ENCODE peak calls at places on chromosomes 6 and 20, in seven cellular contexts. T is NT2/D1; F is endothelial cell of umbilical vein; Y is gastrocnemius medialis; R is neural progenitor cell; D is OCI-LY7; W is CD8-positive, alpha-beta memory T cell. U is an unnamed sample.
A peak's percentile ranks its signal among the peaks of the same experiment; 100 is the strongest.

GRCh38 chr6:40350193-40350941 is 236.8 kb downstream of the LRFN2 start:
- DNase-seq in W (no peak), R (no peak), Y (no peak), F (no peak), T (no peak), D (no peak), U (no peak)

GRCh38 chr6:1614448-1614766 is 4.7 kb downstream of the FOXC1 start:
- DNase-seq in Y (no peak), F (no peak), R (peak; percentile 55), W (no peak), D (no peak), T (no peak), U (no peak)

GRCh38 chr6:104630955-104631354 is 228.8 kb downstream of the HACE1 start:
- DNase-seq in R (no peak), W (no peak), Y (no peak), D (peak; percentile 74), T (no peak), F (no peak), U (no peak)

GRCh38 chr6:5314191-5314865 is 53.0 kb downstream of the FARS2 start:
- DNase-seq in F (no peak), R (no peak), W (no peak), D (no peak), T (no peak), Y (no peak), U (no peak)

GRCh38 chr6:139017227-139017626 is 11.3 kb upstream of the ABRACL start:
- DNase-seq in R (peak; percentile 8), W (no peak), D (no peak), T (no peak), F (no peak), Y (no peak), U (peak; percentile 22)

GRCh38 chr6:36947570-36948351 is 6.8 kb upstream of the PI16 start:
- DNase-seq in W (peak; percentile 25), R (peak; percentile 51), F (no peak), Y (no peak), D (no peak), T (no peak), U (no peak)

GRCh38 chr6:11123978-11124377 is 12.5 kb upstream of the ERVFRD-1 start:
- DNase-seq in W (no peak), D (no peak), T (no peak), Y (no peak), F (no peak), R (no peak), U (no peak)

GRCh38 chr6:134787261-134787871 is 162.5 kb downstream of the ALDH8A1 start:
- DNase-seq in R (no peak), D (no peak), F (peak; percentile 43), Y (no peak), W (no peak), T (no peak), U (no peak)

GRCh38 chr6:160520043-160520904 is 143.8 kb downstream of the LPA start:
- DNase-seq in R (peak; percentile 83), F (peak; percentile 25), D (peak; percentile 30), W (peak; percentile 74), Y (peak; percentile 29), T (peak; percentile 40), U (peak; percentile 82)

GRCh38 chr6:26196846-26197683 is 109.8 kb downstream of the HFE start:
- DNase-seq in Y (no peak), D (peak; percentile 96), R (peak; percentile 84), W (peak; percentile 90), T (no peak), F (peak; percentile 96), U (peak; percentile 90)

GRCh38 chr20:48897298-48898044 is 24.0 kb upstream of the ARFGEF2 start:
- DNase-seq in F (peak; percentile 64), D (peak; percentile 64), R (no peak), Y (no peak), W (no peak), T (no peak), U (no peak)

GRCh38 chr6:101486124-101486523 is 92.6 kb downstream of the GRIK2 start:
- DNase-seq in T (no peak), Y (no peak), F (no peak), R (peak; percentile 1), D (no peak), W (no peak), U (no peak)

GRCh38 chr6:36929152-36929551 is 25.4 kb upstream of the PI16 start:
- DNase-seq in T (no peak), R (no peak), Y (no peak), D (no peak), F (no peak), W (no peak), U (no peak)

GRCh38 chr6:95576218-95576617 is 1.1 kb upstream of the MANEA start:
- DNase-seq in D (no peak), F (no peak), R (no peak), Y (no peak), T (no peak), W (no peak), U (no peak)

GRCh38 chr20:2524435-2525272 is 11.7 kb upstream of the TMC2 start:
- DNase-seq in T (peak; percentile 75), D (peak; percentile 84), R (peak; percentile 89), W (peak; percentile 85), Y (peak; percentile 53), F (peak; percentile 81), U (peak; percentile 90)

GRCh38 chr20:62330576-62331317 is 27.9 kb downstream of the ADRM1 start:
- DNase-seq in D (no peak), T (no peak), F (no peak), Y (no peak), W (no peak), R (no peak), U (no peak)

GRCh38 chr20:22686097-22686496 is 101.7 kb upstream of the FOXA2 start:
- DNase-seq in W (no peak), T (peak; percentile 25), R (peak; percentile 55), F (peak; percentile 70), D (no peak), Y (no peak), U (no peak)

GRCh38 chr6:42963855-42964605 is 3.5 kb downstream of the GNMT start:
- DNase-seq in F (peak; percentile 50), R (peak; percentile 84), D (peak; percentile 58), Y (no peak), T (peak; percentile 35), W (no peak), U (no peak)

GRCh38 chr20:5714261-5715041 is 35.8 kb upstream of the SHLD1 start:
- DNase-seq in D (peak; percentile 81), W (peak; percentile 94), Y (no peak), R (peak; percentile 28), F (peak; percentile 77), T (peak; percentile 25), U (peak; percentile 19)

GRCh38 chr20:31709939-31710338 is 12.7 kb downstream of the BCL2L1 start:
- DNase-seq in F (no peak), W (no peak), T (no peak), R (no peak), D (no peak), Y (no peak), U (no peak)

GRCh38 chr20:31707258-31707615 is 15.4 kb downstream of the BCL2L1 start:
- DNase-seq in T (no peak), F (no peak), R (no peak), W (no peak), Y (no peak), D (no peak), U (no peak)

GRCh38 chr20:31707994-31708744 is 14.5 kb downstream of the BCL2L1 start:
- DNase-seq in Y (peak; percentile 89), W (no peak), D (peak; percentile 93), F (no peak), T (no peak), R (no peak), U (no peak)

GRCh38 chr20:31710423-31711250 is 12.0 kb downstream of the BCL2L1 start:
- DNase-seq in D (no peak), T (no peak), Y (peak; percentile 72), R (no peak), F (no peak), W (no peak), U (no peak)

GRCh38 chr20:31708839-31709534 is 13.7 kb downstream of the BCL2L1 start:
- DNase-seq in F (no peak), R (no peak), T (no peak), D (peak; percentile 96), W (no peak), Y (no peak), U (no peak)
- H3K4me1 ChIP-seq in F (peaks cover 51% of the 10 kb centered on the region), R (peaks cover 31% of the 10 kb centered on the region), T (peaks cover 5% of the 10 kb centered on the region), D (peaks cover 99% of the 10 kb centered on the region), W (peaks cover 60% of the 10 kb centered on the region), Y (peaks cover 94% of the 10 kb centered on the region), U (no peaks in the 10 kb centered on the region)

DNA sequence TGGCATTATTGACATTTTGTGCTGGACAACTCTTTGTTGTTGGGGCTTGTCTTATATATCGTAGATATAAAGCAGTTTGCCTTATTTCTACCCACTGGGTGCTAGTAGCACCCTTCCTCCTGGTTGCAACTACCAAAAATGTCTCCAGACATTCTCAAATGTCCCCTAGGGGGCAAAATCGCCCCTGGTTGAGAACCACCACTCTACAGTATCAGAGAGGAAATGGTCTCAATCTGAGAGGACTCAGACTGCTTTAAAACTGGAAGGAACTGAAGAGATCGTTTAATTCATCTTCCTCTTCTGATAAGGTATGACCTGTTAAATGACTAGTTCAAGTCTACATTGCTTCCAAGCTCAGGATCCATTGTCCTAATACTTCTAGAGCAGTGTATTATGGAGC is 14.9 kb downstream of the SH3BGRL2 start:
- DNase-seq in F (no peak), D (peak; percentile 6), Y (no peak), W (no peak), T (no peak), R (peak; percentile 31), U (no peak)
- H3K4me1 ChIP-seq in F (peaks cover 19% of the 10 kb centered on the region), D (no peaks in the 10 kb centered on the region), Y (peaks cover 8% of the 10 kb centered on the region), W (no peaks in the 10 kb centered on the region), T (no peaks in the 10 kb centered on the region), R (peaks cover 16% of the 10 kb centered on the region), U (peaks cover 8% of the 10 kb centered on the region)

GRCh38 chr6:144296973-144297372 is 11.8 kb downstream of the UTRN start:
- DNase-seq in Y (peak; percentile 9), D (no peak), F (peak; percentile 23), W (no peak), T (no peak), R (no peak), U (peak; percentile 74)

GRCh38 chr6:144294016-144294415 is 8.9 kb downstream of the UTRN start:
- DNase-seq in F (peak; percentile 59), R (no peak), D (no peak), Y (no peak), T (no peak), W (no peak), U (no peak)

GRCh38 chr6:144297498-144298166 is 12.5 kb downstream of the UTRN start:
- DNase-seq in R (no peak), T (no peak), W (no peak), D (no peak), Y (no peak), F (no peak), U (no peak)

GRCh38 chr6:144295981-144296767 is 11.0 kb downstream of the UTRN start:
- DNase-seq in Y (no peak), W (no peak), F (no peak), D (no peak), T (no peak), R (no peak), U (no peak)

GRCh38 chr6:144298167-144298671 is 13.1 kb downstream of the UTRN start:
- DNase-seq in F (no peak), R (no peak), T (no peak), W (no peak), D (no peak), Y (no peak), U (no peak)
- H3K4me1 ChIP-seq in F (peaks cover 16% of the 10 kb centered on the region), R (peaks cover 6% of the 10 kb centered on the region), T (no peaks in the 10 kb centered on the region), W (peaks cover 8% of the 10 kb centered on the region), D (no peaks in the 10 kb centered on the region), Y (peaks cover 35% of the 10 kb centered on the region), U (no peaks in the 10 kb centered on the region)

DNA sequence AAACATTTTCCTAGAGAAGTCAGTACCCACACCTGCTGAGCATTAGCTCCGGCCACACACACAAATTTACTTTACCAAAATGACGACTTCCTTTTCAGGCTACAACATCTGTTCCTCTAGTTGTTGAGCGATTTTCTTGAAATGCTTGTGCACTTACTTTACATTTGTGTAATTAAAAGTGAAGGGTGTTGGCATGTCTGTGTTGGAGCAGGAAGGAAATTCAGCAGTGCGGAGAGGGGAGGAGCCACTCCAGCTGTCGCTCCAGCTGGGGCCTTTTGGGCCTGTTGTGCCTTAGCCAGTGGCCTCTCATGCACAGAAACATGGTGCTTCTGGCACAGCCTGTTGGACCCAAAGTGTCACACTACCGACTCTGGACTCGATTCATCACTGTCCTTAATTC is 192.0 kb upstream of the ARG1 start:
- DNase-seq in D (no peak), W (no peak), Y (no peak), T (no peak), F (no peak), R (no peak), U (no peak)
- H3K4me1 ChIP-seq in D (peaks cover 45% of the 10 kb centered on the region), W (no peaks in the 10 kb centered on the region), Y (no peaks in the 10 kb centered on the region), T (no peaks in the 10 kb centered on the region), F (no peaks in the 10 kb centered on the region), R (peaks cover 6% of the 10 kb centered on the region), U (no peaks in the 10 kb centered on the region)